ENCODE peak calls at places on chromosomes 3 and 15, in five cellular contexts. One of them, this sample, is unnamed.

GRCh38 chr15:58467121-58467721 is 35.4 kb downstream of the LIPC start:
- DNase-seq in lower leg skin: no peak
- DNase-seq in psoas muscle: no peak
- DNase-seq in neural crest cell: no peak
- DNase-seq in CD8-positive, alpha-beta T cell: no peak
- DNase-seq in this sample: no peak

GRCh38 chr3:166177130-166177529 is 339.9 kb upstream of the BCHE start:
- DNase-seq in neural crest cell: no peak
- DNase-seq in lower leg skin: no peak
- DNase-seq in CD8-positive, alpha-beta T cell: no peak
- DNase-seq in psoas muscle: no peak
- DNase-seq in this sample: no peak

GRCh38 chr3:13145131-13145825 is 72.0 kb upstream of the IQSEC1 start:
- DNase-seq in neural crest cell: no peak
- DNase-seq in lower leg skin: no peak
- DNase-seq in CD8-positive, alpha-beta T cell: no peak
- DNase-seq in psoas muscle: no peak
- DNase-seq in this sample: no peak

GRCh38 chr3:46987485-46988401 is 8.3 kb downstream of the NBEAL2 start:
- DNase-seq in neural crest cell: no peak
- DNase-seq in psoas muscle: peak
- DNase-seq in lower leg skin: no peak
- DNase-seq in CD8-positive, alpha-beta T cell: peak
- DNase-seq in this sample: no peak

GRCh38 chr3:162718697-162719096 is 1222.1 kb downstream of the OTOL1 start:
- DNase-seq in neural crest cell: no peak
- DNase-seq in psoas muscle: no peak
- DNase-seq in CD8-positive, alpha-beta T cell: no peak
- DNase-seq in lower leg skin: no peak
- DNase-seq in this sample: no peak

GRCh38 chr3:145578465-145578864 is 582.5 kb downstream of the PLOD2 start:
- DNase-seq in psoas muscle: no peak
- DNase-seq in lower leg skin: no peak
- DNase-seq in neural crest cell: no peak
- DNase-seq in CD8-positive, alpha-beta T cell: no peak
- DNase-seq in this sample: no peak

GRCh38 chr15:34804113-34804512 is 8.8 kb upstream of the ACTC1 start:
- DNase-seq in neural crest cell: no peak
- DNase-seq in lower leg skin: no peak
- DNase-seq in psoas muscle: no peak
- DNase-seq in CD8-positive, alpha-beta T cell: no peak
- DNase-seq in this sample: no peak

GRCh38 chr3:114711321-114711891 is 417.6 kb downstream of the TIGIT start:
- DNase-seq in psoas muscle: no peak
- DNase-seq in lower leg skin: no peak
- DNase-seq in neural crest cell: no peak
- DNase-seq in CD8-positive, alpha-beta T cell: no peak
- DNase-seq in this sample: no peak

GRCh38 chr3:193803288-193803687 is 210.3 kb downstream of the OPA1 start:
- DNase-seq in neural crest cell: no peak
- DNase-seq in lower leg skin: no peak
- DNase-seq in psoas muscle: no peak
- DNase-seq in CD8-positive, alpha-beta T cell: no peak
- DNase-seq in this sample: no peak

GRCh38 chr3:46464326-46465195 is at the start of gene LTF:
- DNase-seq in CD8-positive, alpha-beta T cell: no peak
- DNase-seq in neural crest cell: no peak
- DNase-seq in lower leg skin: no peak
- DNase-seq in psoas muscle: no peak
- DNase-seq in this sample: no peak

GRCh38 chr15:83063555-83063954 is 3.5 kb downstream of the BTBD1 start:
- DNase-seq in neural crest cell: no peak
- DNase-seq in CD8-positive, alpha-beta T cell: no peak
- DNase-seq in psoas muscle: no peak
- DNase-seq in lower leg skin: no peak
- DNase-seq in this sample: no peak

GRCh38 chr3:48233542-48233941 is 7.4 kb upstream of the ZNF589 start:
- DNase-seq in CD8-positive, alpha-beta T cell: no peak
- DNase-seq in psoas muscle: no peak
- DNase-seq in lower leg skin: no peak
- DNase-seq in neural crest cell: no peak
- DNase-seq in this sample: no peak

GRCh38 chr3:194075802-194076460 is 60.0 kb upstream of the HES1 start:
- DNase-seq in psoas muscle: no peak
- DNase-seq in lower leg skin: no peak
- DNase-seq in neural crest cell: peak
- DNase-seq in CD8-positive, alpha-beta T cell: no peak
- DNase-seq in this sample: no peak

GRCh38 chr3:66353530-66353929 is 132.7 kb downstream of the SLC25A26 start:
- DNase-seq in neural crest cell: no peak
- DNase-seq in psoas muscle: no peak
- DNase-seq in lower leg skin: no peak
- DNase-seq in CD8-positive, alpha-beta T cell: no peak
- DNase-seq in this sample: no peak

GRCh38 chr3:30426319-30426993 is 179.9 kb upstream of the TGFBR2 start:
- DNase-seq in CD8-positive, alpha-beta T cell: no peak
- DNase-seq in psoas muscle: peak
- DNase-seq in lower leg skin: peak
- DNase-seq in neural crest cell: no peak
- DNase-seq in this sample: no peak

GRCh38 chr3:48440590-48440958 is 517 bp downstream of the TMA7 start:
- DNase-seq in psoas muscle: no peak
- DNase-seq in neural crest cell: no peak
- DNase-seq in lower leg skin: no peak
- DNase-seq in CD8-positive, alpha-beta T cell: peak
- DNase-seq in this sample: no peak

GRCh38 chr3:31615071-31615875 is 82.5 kb downstream of the STT3B start:
- DNase-seq in psoas muscle: no peak
- DNase-seq in CD8-positive, alpha-beta T cell: no peak
- DNase-seq in neural crest cell: no peak
- DNase-seq in lower leg skin: no peak
- DNase-seq in this sample: no peak

GRCh38 chr15:49865925-49866757 is 245.3 kb downstream of the DTWD1 start:
- DNase-seq in lower leg skin: no peak
- DNase-seq in psoas muscle: no peak
- DNase-seq in CD8-positive, alpha-beta T cell: no peak
- DNase-seq in neural crest cell: no peak
- DNase-seq in this sample: no peak

GRCh38 chr3:16012086-16012485 is 162.4 kb upstream of the GALNT15 start:
- DNase-seq in psoas muscle: no peak
- DNase-seq in lower leg skin: no peak
- DNase-seq in CD8-positive, alpha-beta T cell: no peak
- DNase-seq in neural crest cell: no peak
- DNase-seq in this sample: no peak

GRCh38 chr3:109563149-109563548 is 225.8 kb upstream of the DPPA4 start:
- DNase-seq in lower leg skin: no peak
- DNase-seq in neural crest cell: no peak
- DNase-seq in psoas muscle: no peak
- DNase-seq in CD8-positive, alpha-beta T cell: peak
- DNase-seq in this sample: no peak

GRCh38 chr3:49901351-49902339 is 2.0 kb downstream of the MST1R start:
- DNase-seq in psoas muscle: no peak
- DNase-seq in lower leg skin: no peak
- DNase-seq in CD8-positive, alpha-beta T cell: no peak
- DNase-seq in neural crest cell: no peak
- DNase-seq in this sample: no peak

GRCh38 chr3:193974147-193974546 is 161.8 kb upstream of the HES1 start:
- DNase-seq in lower leg skin: no peak
- DNase-seq in neural crest cell: no peak
- DNase-seq in CD8-positive, alpha-beta T cell: no peak
- DNase-seq in psoas muscle: no peak
- DNase-seq in this sample: no peak

GRCh38 chr3:5347486-5347885 is 160.0 kb downstream of the EDEM1 start:
- DNase-seq in lower leg skin: no peak
- DNase-seq in neural crest cell: no peak
- DNase-seq in CD8-positive, alpha-beta T cell: no peak
- DNase-seq in psoas muscle: no peak
- DNase-seq in this sample: no peak
- TF ChIP-seq CTCF in lower leg skin: no peak
- TF ChIP-seq CTCF in neural crest cell: no peak
- TF ChIP-seq CTCF in CD8-positive, alpha-beta T cell: no peak
- TF ChIP-seq CTCF in psoas muscle: no peak
- TF ChIP-seq CTCF in this sample: no peak

GRCh38 chr15:72473670-72474465 is at the start of gene ARIH1:
- DNase-seq in CD8-positive, alpha-beta T cell: peak
- DNase-seq in psoas muscle: peak
- DNase-seq in neural crest cell: peak
- DNase-seq in lower leg skin: peak
- DNase-seq in this sample: peak
- TF ChIP-seq CTCF in CD8-positive, alpha-beta T cell: peak
- TF ChIP-seq CTCF in psoas muscle: peak
- TF ChIP-seq CTCF in neural crest cell: peak
- TF ChIP-seq CTCF in lower leg skin: no peak
- TF ChIP-seq CTCF in this sample: peak

DNA sequence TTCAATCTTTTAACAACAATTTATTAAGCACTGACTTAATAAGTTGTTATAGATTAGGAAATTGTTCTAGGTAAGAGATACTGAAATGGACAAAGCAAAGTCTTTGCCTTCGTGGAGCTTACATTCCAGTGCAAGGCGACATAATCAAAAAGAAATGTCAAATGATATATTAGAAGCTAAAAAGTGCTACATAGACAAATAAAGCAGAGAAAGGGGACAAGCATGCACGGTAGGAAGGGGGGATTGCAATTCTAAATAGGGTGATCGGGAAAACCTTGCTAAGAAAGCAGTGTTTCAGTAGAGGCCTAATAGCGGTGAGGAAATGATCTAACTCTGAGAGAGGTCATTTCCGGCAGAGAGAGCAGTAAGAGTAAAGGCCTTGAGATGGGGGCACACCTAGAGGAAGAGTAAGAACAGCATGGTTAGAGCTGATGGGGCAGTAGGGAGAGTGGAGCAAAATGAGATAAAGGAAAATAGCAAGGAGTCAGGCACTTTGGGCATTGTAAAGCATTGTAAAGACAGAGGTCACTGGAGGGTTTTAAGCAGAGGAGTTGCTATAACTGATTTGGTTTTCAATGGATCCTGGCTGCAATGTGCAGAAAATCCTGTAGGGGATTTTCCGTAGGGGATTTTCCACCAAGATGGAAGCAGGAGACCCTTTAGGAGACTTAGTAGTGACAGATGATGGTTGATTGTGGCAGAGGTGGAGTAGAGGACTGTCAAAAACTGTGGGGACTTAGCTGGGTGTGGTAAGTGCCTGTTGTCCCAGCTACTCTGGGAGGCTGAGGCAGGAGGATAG is 71.7 kb upstream of the CFAP20DC start:
- DNase-seq in neural crest cell: no peak
- DNase-seq in psoas muscle: no peak
- DNase-seq in CD8-positive, alpha-beta T cell: no peak
- DNase-seq in lower leg skin: no peak
- DNase-seq in this sample: no peak
- TF ChIP-seq CTCF in neural crest cell: no peak
- TF ChIP-seq CTCF in psoas muscle: no peak
- TF ChIP-seq CTCF in CD8-positive, alpha-beta T cell: no peak
- TF ChIP-seq CTCF in lower leg skin: no peak
- TF ChIP-seq CTCF in this sample: no peak

GRCh38 chr3:10950476-10951294 is 41.9 kb upstream of the SLC6A1 start:
- DNase-seq in CD8-positive, alpha-beta T cell: no peak
- DNase-seq in neural crest cell: peak
- DNase-seq in psoas muscle: no peak
- DNase-seq in lower leg skin: no peak
- DNase-seq in this sample: peak
- TF ChIP-seq CTCF in CD8-positive, alpha-beta T cell: no peak
- TF ChIP-seq CTCF in neural crest cell: peak
- TF ChIP-seq CTCF in psoas muscle: peak
- TF ChIP-seq CTCF in lower leg skin: no peak
- TF ChIP-seq CTCF in this sample: peak

DNA sequence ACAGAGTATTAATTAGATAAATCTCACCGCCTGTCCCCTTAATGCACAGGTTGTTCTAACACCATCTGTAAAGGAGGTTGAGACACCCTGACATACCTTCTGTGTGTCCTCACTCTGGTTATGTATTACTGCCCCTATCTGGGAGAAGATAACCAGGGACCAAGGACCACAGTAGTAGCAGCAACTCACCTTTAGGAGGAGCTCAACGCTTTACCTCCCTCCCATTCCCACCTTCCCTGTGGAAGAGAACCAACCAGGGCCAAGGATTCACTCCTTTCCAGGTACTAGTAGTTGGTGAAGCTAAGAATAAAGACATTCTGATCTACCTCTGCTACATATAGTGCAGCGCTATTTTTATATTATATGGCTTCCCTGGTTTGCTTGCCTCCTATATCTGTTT is 232.6 kb downstream of the MEX3B start:
- DNase-seq in lower leg skin: no peak
- DNase-seq in CD8-positive, alpha-beta T cell: no peak
- DNase-seq in psoas muscle: no peak
- DNase-seq in neural crest cell: no peak
- DNase-seq in this sample: no peak
- TF ChIP-seq CTCF in lower leg skin: no peak
- TF ChIP-seq CTCF in CD8-positive, alpha-beta T cell: no peak
- TF ChIP-seq CTCF in psoas muscle: no peak
- TF ChIP-seq CTCF in neural crest cell: peak
- TF ChIP-seq CTCF in this sample: peak

DNA sequence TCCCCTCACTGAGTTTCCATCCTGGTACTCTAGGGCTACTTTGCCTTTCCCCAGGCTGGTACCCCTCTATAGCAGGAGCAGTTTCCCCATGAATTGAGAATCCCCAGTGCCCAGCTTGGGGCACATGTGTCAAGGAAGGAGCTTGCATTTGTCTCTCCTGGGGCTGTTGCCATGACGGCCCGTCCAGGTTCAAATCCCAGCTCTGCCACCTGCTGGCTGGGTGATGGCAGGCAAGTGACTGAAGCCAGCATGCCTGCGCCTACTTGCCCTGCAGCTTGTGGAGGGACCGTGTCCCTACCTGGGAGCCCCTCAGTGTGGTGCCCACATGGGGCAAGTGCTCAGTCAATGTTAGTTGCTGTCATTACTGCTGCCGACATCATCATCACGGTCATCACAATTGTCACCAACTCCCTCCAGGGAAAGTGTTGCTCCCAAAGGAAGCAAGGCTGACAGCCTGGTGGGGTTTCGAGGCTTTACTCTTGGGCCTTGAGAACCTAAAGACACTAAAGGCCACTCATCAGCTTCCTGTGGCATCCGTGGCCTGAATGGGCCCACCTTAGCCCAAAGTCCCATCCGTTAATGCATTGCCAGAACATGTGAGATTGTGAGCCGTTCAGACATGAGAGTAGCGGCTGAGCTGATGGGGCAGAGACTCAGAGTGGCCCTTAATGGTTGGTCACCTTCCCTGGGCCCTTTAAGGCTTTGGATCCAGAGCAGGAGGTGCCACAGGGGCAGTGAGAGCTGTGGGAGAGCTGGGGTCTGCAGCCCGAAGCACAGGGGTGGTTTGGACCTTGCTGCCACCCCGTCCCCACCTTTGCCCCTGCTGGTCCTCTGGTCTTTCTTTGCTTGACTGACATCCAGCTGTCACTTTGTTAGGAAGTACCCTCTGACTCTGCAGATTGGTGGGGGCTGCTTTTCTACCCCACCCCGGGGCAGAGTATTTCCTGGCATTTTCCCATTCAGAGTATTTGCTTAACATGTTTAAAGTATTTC is 144.4 kb downstream of the DNAJB8 start:
- DNase-seq in lower leg skin: no peak
- DNase-seq in neural crest cell: peak
- DNase-seq in CD8-positive, alpha-beta T cell: peak
- DNase-seq in psoas muscle: peak
- DNase-seq in this sample: peak
- TF ChIP-seq CTCF in lower leg skin: no peak
- TF ChIP-seq CTCF in neural crest cell: peak
- TF ChIP-seq CTCF in CD8-positive, alpha-beta T cell: peak
- TF ChIP-seq CTCF in psoas muscle: peak
- TF ChIP-seq CTCF in this sample: peak

GRCh38 chr15:25739687-25740121 is 123.4 kb downstream of the ATP10A start:
- DNase-seq in neural crest cell: peak
- DNase-seq in CD8-positive, alpha-beta T cell: peak
- DNase-seq in psoas muscle: no peak
- DNase-seq in lower leg skin: no peak
- DNase-seq in this sample: no peak
- TF ChIP-seq CTCF in neural crest cell: peak
- TF ChIP-seq CTCF in CD8-positive, alpha-beta T cell: peak
- TF ChIP-seq CTCF in psoas muscle: peak
- TF ChIP-seq CTCF in lower leg skin: no peak
- TF ChIP-seq CTCF in this sample: peak

This sample was measured in D721Med.